ENCODE peak calls at places on chromosomes 1 and 21, in seven cellular contexts. G is sigmoid colon, O is K562, Y is transverse colon, Z is HepG2, P is esophagus muscularis mucosa, L is suprapubic skin. J is an unnamed sample.

GRCh38 chr1:19427087-19427781 is 58.1 kb downstream of the CAPZB start:
- DNase-seq in G (peak), O (no peak), Y (peak), Z (peak), P (no peak), L (no peak), J (no peak)

GRCh38 chr21:45456014-45456835 is 51.3 kb downstream of the COL18A1 start:
- DNase-seq in G (peak), O (no peak), Y (no peak), Z (no peak), P (no peak), L (no peak), J (no peak)

GRCh38 chr1:202589190-202589680 is 121.0 kb downstream of the SYT2 start:
- DNase-seq in G (peak), O (no peak), Y (peak), Z (peak), P (peak), L (peak), J (peak)

GRCh38 chr1:211939876-211940468 is 95.4 kb downstream of the INTS7 start:
- DNase-seq in G (no peak), O (no peak), Y (no peak), Z (no peak), P (no peak), L (no peak), J (no peak)

GRCh38 chr1:176469450-176469985 is 6.5 kb downstream of the PAPPA2 start:
- DNase-seq in G (no peak), O (no peak), Y (no peak), Z (no peak), P (no peak), L (no peak), J (no peak)

GRCh38 chr1:183783896-183784637 is 20.9 kb upstream of the RGL1 start:
- DNase-seq in G (peak), O (no peak), Y (peak), Z (no peak), P (no peak), L (no peak), J (peak)

GRCh38 chr1:107171378-107171777 is 30.5 kb downstream of the NTNG1 start:
- DNase-seq in G (no peak), O (no peak), Y (no peak), Z (no peak), P (no peak), L (no peak), J (no peak)

GRCh38 chr1:217647791-217648190 is 16.6 kb downstream of the SPATA17 start:
- DNase-seq in G (no peak), O (no peak), Y (no peak), Z (no peak), P (no peak), L (no peak), J (no peak)

GRCh38 chr1:93516164-93516563 is 68.2 kb downstream of the FNBP1L start:
- DNase-seq in G (no peak), O (no peak), Y (no peak), Z (no peak), P (no peak), L (no peak), J (no peak)

GRCh38 chr1:159889821-159890252 is 10.1 kb downstream of the CFAP45 start:
- DNase-seq in G (no peak), O (peak), Y (no peak), Z (no peak), P (no peak), L (no peak), J (no peak)

GRCh38 chr1:107231291-107231690 is 90.5 kb downstream of the NTNG1 start:
- DNase-seq in G (no peak), O (no peak), Y (no peak), Z (no peak), P (no peak), L (no peak), J (no peak)

GRCh38 chr1:228006034-228006792 is 585 bp upstream of the WNT3A start:
- DNase-seq in G (peak), O (no peak), Y (no peak), Z (no peak), P (peak), L (no peak), J (peak)

GRCh38 chr1:1432951-1433803 is 2.3 kb upstream of the VWA1 start:
- DNase-seq in G (peak), O (peak), Y (peak), Z (peak), P (peak), L (peak), J (peak)
- TF ChIP-seq EP300 in G (peak), O (peak), Y (peak), Z (peak), P (peak), L (no peak), J (peak)

GRCh38 chr1:35268282-35269189 is at the start of gene ZMYM4:
- DNase-seq in G (peak), O (peak), Y (peak), Z (peak), P (peak), L (peak), J (peak)
- TF ChIP-seq POLR2A in G (no peak), O (peak), Y (peak), Z (peak), P (no peak), L (no peak), J (no peak)

DNA sequence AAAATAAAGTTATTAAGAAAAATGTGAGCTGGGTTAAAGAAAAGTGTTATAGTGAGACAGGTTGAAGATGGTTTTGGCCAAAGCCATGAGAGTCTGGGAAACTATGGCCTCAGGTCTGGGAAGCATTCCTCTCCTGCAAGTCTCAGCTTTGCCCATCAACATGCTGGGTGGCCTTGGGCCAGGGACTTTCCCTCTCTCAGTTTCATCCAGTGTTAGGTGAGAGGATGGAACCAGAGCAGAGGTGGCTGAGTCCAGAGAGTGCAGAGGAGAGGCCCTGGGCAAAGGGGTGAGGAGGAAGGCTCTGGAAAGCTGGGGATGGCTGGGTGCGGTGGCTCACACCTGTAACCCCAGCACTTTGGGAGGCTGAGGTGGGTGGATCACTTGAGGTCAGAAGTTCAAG is 10.5 kb downstream of the PADI2 start:
- DNase-seq in G (no peak), O (no peak), Y (peak), Z (no peak), P (no peak), L (no peak), J (no peak)
- TF ChIP-seq POLR2AphosphoS5 in G (no peak), O (no peak), Y (no peak), Z (no peak), P (no peak), L (no peak), J (no peak)

GRCh38 chr1:40059292-40059959 is 18.9 kb downstream of the CAP1 start:
- DNase-seq in G (no peak), O (peak), Y (peak), Z (peak), P (no peak), L (no peak), J (no peak)
- TF ChIP-seq EP300 in G (no peak), O (peak), Y (no peak), Z (no peak), P (no peak), L (no peak), J (no peak)

GRCh38 chr1:6123816-6124215 is 56.3 kb downstream of the CHD5 start:
- DNase-seq in G (no peak), O (no peak), Y (no peak), Z (no peak), P (no peak), L (no peak), J (no peak)
- TF ChIP-seq POLR2A in G (no peak), O (no peak), Y (no peak), Z (no peak), P (no peak), L (no peak), J (no peak)

DNA sequence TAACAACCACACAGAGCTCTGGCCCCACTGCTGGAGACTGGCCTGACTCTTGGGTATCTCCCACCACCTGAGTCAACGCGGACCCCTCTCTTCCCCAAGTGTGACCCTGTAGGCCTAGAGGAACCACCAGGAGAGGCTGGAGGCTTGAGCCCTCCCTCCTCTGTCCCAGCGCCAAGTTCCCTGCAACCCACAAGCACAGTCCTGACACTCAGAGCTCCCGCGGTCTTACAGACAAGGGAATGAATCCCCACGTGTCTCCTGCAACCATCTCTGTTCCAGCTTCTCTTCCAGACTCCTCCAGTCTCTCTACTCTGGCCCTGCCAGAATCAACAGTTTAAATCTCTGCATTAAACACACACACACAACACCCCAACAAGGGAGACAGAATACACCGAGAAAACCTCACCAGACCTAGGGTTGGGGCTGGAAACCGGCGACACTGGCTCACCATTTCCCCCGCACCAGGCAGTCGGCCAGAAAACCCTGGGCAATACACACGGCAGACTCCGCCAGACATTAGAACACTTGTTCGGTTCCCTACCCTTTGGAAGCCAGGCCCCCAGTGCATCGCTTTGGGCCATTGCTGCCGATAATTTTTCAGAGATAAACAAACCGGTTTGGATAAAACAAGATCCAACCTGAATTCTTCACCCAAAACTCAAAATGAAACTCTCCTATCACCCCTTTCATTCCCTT is 21.7 kb downstream of the CASZ1 start:
- DNase-seq in G (no peak), O (no peak), Y (no peak), Z (no peak), P (no peak), L (no peak), J (peak)
- TF ChIP-seq POLR2AphosphoS5 in G (no peak), O (no peak), Y (no peak), Z (no peak), P (no peak), L (no peak), J (no peak)

DNA sequence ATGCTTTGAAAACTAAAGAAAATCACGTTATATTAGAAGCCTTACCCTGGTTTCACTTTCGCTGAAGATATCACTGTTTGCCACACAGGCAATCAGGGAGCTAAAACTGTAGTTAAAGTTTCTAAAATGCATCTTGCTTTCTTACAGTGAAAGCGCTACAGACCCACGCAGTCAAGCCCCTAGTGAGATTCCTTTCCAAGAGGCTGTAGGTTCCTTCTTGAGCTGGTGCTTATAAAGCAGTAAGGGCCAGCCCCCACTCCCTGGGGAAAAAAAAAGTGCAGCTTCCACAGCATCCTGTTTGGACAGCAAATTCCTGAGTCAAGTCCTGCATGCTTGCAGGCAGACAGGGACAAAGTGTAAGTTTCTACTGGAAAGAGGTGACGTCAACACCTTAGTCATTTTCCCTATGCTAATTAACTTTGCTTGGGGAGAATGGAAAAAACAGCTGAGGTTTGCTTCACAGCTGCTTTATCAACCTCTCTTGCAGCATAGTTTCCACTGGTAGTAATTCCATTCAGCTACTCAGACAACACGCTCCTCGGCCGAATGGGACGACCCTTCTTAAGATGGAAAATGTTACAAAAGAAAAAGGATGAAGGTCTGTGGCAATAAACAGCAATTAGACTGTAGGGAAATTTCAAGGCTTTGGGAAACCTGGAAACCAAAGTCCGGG is 14.7 kb upstream of the KCNE1 start:
- DNase-seq in G (peak), O (no peak), Y (peak), Z (peak), P (peak), L (peak), J (peak)
- TF ChIP-seq EP300 in G (peak), O (no peak), Y (peak), Z (peak), P (peak), L (peak), J (peak)

GRCh38 chr1:67241200-67241746 is 66.4 kb upstream of the IL12RB2 start:
- DNase-seq in G (no peak), O (no peak), Y (no peak), Z (no peak), P (no peak), L (no peak), J (no peak)
- TF ChIP-seq POLR2A in G (no peak), O (no peak), Y (no peak), Z (no peak), P (no peak), L (no peak), J (no peak)

GRCh38 chr1:200916152-200916551 is 21.5 kb downstream of the INAVA start:
- DNase-seq in G (peak), O (peak), Y (no peak), Z (no peak), P (no peak), L (no peak), J (no peak)
- TF ChIP-seq POLR2AphosphoS5 in G (no peak), O (no peak), Y (no peak), Z (no peak), P (no peak), L (no peak), J (no peak)

DNA sequence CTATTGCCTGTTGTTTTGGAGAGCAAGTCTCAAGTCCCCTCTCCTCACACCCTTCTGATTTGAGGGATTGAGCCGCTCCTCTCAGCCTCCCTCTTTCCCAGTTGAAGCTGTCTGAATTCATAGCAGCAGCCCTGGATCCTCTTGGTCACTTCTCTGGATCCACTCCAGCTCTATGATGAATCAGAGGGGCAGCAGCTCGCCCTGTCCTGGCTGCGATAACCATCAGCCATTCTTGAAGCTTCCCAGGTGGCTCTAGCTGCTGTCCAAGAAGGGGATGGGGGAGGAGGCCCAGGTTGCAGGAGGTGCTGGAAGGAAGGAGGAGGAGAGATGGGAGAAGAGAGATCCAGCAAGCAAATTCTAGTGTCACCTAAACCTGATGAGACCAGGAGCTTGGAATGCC is 31.3 kb downstream of the WNT4 start:
- DNase-seq in G (peak), O (peak), Y (no peak), Z (no peak), P (no peak), L (no peak), J (no peak)
- TF ChIP-seq EP300 in G (no peak), O (no peak), Y (no peak), Z (no peak), P (no peak), L (no peak), J (no peak)

J was measured in stomach.